ENCODE peak calls at places on chromosomes 12 and 14, in ten cellular contexts. C, Y, E, G, V, A, B, O, I and X are unnamed samples.

GRCh38 chr14:92890830-92891598 is 31.9 kb upstream of the CHGA start:
- DNase-seq in C (no peak), Y (no peak), E (no peak), G (peak), V (no peak), A (no peak), B (no peak), O (no peak), I (no peak), X (no peak)

GRCh38 chr14:55438066-55438683 is 2.2 kb downstream of the TBPL2 start:
- DNase-seq in C (peak), Y (no peak), E (peak), G (no peak), V (peak), A (no peak), B (peak), O (peak), I (no peak), X (peak)

GRCh38 chr12:69929531-69929930 is 104.5 kb downstream of the MYRFL start:
- DNase-seq in C (peak), Y (no peak), E (no peak), G (no peak), V (no peak), A (no peak), B (no peak), O (no peak), I (no peak), X (peak)

GRCh38 chr12:89347325-89347829 is 4.9 kb downstream of the DUSP6 start:
- DNase-seq in C (no peak), Y (no peak), E (no peak), G (no peak), V (peak), A (no peak), B (no peak), O (no peak), I (no peak), X (no peak)

GRCh38 chr12:59780605-59781135 is 184.8 kb downstream of the SLC16A7 start:
- DNase-seq in C (peak), Y (no peak), E (no peak), G (no peak), V (peak), A (no peak), B (peak), O (no peak), I (peak), X (peak)

GRCh38 chr12:19572920-19573558 is 133.7 kb downstream of the AEBP2 start:
- DNase-seq in C (peak), Y (no peak), E (peak), G (no peak), V (peak), A (peak), B (peak), O (no peak), I (no peak), X (peak)

GRCh38 chr14:92888896-92889295 is 34.1 kb upstream of the CHGA start:
- DNase-seq in C (no peak), Y (no peak), E (no peak), G (no peak), V (no peak), A (no peak), B (no peak), O (no peak), I (no peak), X (no peak)

GRCh38 chr12:4591180-4591687 is 29.2 kb downstream of the DYRK4 start:
- DNase-seq in C (no peak), Y (no peak), E (no peak), G (no peak), V (no peak), A (no peak), B (no peak), O (no peak), I (no peak), X (no peak)

GRCh38 chr12:45407188-45407850 is 191.4 kb downstream of the ANO6 start:
- DNase-seq in C (no peak), Y (no peak), E (no peak), G (no peak), V (peak), A (no peak), B (no peak), O (peak), I (peak), X (peak)

GRCh38 chr14:69573841-69574265 is 818 bp downstream of the CCDC177 start:
- DNase-seq in C (no peak), Y (no peak), E (no peak), G (no peak), V (no peak), A (no peak), B (peak), O (no peak), I (no peak), X (no peak)
- H3K4me3 ChIP-seq in C (no peak), Y (peak), E (no peak), G (no peak), V (no peak), A (no peak), B (peak), O (no peak), I (no peak), X (no peak)

GRCh38 chr14:103558071-103558882 is 4.2 kb downstream of the BAG5 start:
- DNase-seq in C (peak), Y (no peak), E (peak), G (no peak), V (peak), A (no peak), B (no peak), O (no peak), I (no peak), X (peak)

GRCh38 chr14:103563089-103563620 is 395 bp downstream of the COA8 start:
- DNase-seq in C (no peak), Y (peak), E (no peak), G (peak), V (peak), A (no peak), B (no peak), O (no peak), I (no peak), X (no peak)

GRCh38 chr14:103561381-103562134 is 899 bp downstream of the BAG5 start:
- DNase-seq in C (peak), Y (no peak), E (no peak), G (peak), V (peak), A (no peak), B (peak), O (no peak), I (no peak), X (peak)

GRCh38 chr14:103562135-103562384 is 397 bp downstream of the BAG5 start:
- DNase-seq in C (peak), Y (no peak), E (no peak), G (no peak), V (no peak), A (no peak), B (no peak), O (no peak), I (no peak), X (peak)

DNA sequence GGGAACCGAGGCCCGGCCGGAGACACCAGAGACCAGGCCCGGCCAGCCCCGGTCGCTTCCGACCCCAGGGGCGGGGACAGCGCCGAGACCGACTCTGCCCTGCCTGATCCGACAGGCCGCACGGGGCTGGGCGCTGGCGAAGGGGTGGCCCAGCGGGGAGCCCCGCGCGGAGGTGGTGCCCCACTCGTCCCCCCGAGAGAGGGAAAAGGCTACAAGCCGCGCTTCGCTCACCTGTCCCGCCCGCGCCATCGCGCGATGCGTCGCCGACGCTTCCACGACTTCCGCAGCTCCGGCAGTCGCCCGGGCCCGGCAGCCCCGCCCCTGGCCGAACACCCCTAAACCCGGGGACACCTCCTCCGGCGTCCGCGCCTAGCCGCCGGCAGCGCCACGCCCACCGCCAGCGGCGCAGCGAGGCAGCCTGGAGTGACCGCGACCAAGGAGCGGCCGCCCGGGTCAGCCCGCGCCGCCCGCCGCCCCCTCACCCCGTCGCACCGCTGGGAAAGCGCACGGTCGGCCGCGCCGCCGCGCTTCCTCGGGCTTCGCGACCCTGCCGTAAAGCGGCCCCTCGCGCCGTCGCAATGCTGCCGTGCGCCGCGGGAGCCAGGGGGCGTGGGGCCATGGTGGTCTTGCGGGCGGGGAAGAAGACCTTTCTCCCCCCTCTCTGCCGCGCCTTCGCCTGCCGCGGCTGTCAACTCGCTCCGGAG is at the start of the genes BAG5 and COA8:
- DNase-seq in C (peak), Y (peak), E (no peak), G (peak), V (peak), A (no peak), B (peak), O (no peak), I (peak), X (peak)
- H3K4me3 ChIP-seq in C (peak), Y (peak), E (peak), G (peak), V (peak), A (peak), B (peak), O (peak), I (peak), X (peak)

GRCh38 chr12:55833056-55833455 is 3.7 kb upstream of the DNAJC14 start:
- DNase-seq in C (no peak), Y (no peak), E (no peak), G (no peak), V (no peak), A (no peak), B (no peak), O (no peak), I (no peak), X (no peak)

GRCh38 chr12:55829967-55830600 is 697 bp upstream of the DNAJC14 start:
- DNase-seq in C (peak), Y (no peak), E (no peak), G (peak), V (peak), A (no peak), B (peak), O (no peak), I (peak), X (no peak)

GRCh38 chr12:55828357-55828756 is 1.0 kb downstream of the DNAJC14 start:
- DNase-seq in C (no peak), Y (no peak), E (no peak), G (no peak), V (no peak), A (no peak), B (no peak), O (no peak), I (no peak), X (no peak)

GRCh38 chr12:55830601-55831406 is 1.4 kb upstream of the DNAJC14 start:
- DNase-seq in C (peak), Y (peak), E (no peak), G (peak), V (peak), A (no peak), B (peak), O (no peak), I (peak), X (peak)

GRCh38 chr12:55831407-55831880 is 2.1 kb upstream of the DNAJC14 start:
- DNase-seq in C (peak), Y (no peak), E (no peak), G (no peak), V (no peak), A (no peak), B (no peak), O (no peak), I (no peak), X (no peak)
- H3K4me3 ChIP-seq in C (peak), Y (peak), E (peak), G (peak), V (peak), A (peak), B (peak), O (peak), I (peak), X (peak)

GRCh38 chr14:94079891-94080605 is 954 bp downstream of the DDX24 start:
- DNase-seq in C (peak), Y (no peak), E (no peak), G (no peak), V (no peak), A (no peak), B (no peak), O (no peak), I (no peak), X (peak)

GRCh38 chr14:94075008-94075407 is 6.0 kb downstream of the DDX24 start:
- DNase-seq in C (no peak), Y (no peak), E (no peak), G (no peak), V (no peak), A (no peak), B (no peak), O (no peak), I (no peak), X (no peak)

GRCh38 chr14:94074534-94074933 is 6.5 kb downstream of the DDX24 start:
- DNase-seq in C (no peak), Y (no peak), E (no peak), G (no peak), V (no peak), A (no peak), B (no peak), O (no peak), I (no peak), X (no peak)

GRCh38 chr14:94077823-94078222 is 3.2 kb downstream of the DDX24 start:
- DNase-seq in C (no peak), Y (no peak), E (no peak), G (no peak), V (no peak), A (no peak), B (no peak), O (no peak), I (no peak), X (no peak)

GRCh38 chr14:94077111-94077821 is 3.7 kb downstream of the DDX24 start:
- DNase-seq in C (no peak), Y (no peak), E (no peak), G (no peak), V (no peak), A (no peak), B (no peak), O (no peak), I (no peak), X (no peak)
- H3K4me3 ChIP-seq in C (peak), Y (peak), E (no peak), G (no peak), V (no peak), A (no peak), B (peak), O (peak), I (peak), X (no peak)

GRCh38 chr14:28767851-28768548 is 1.4 kb downstream of the FOXG1 start:
- DNase-seq in C (no peak), Y (no peak), E (no peak), G (no peak), V (no peak), A (no peak), B (peak), O (no peak), I (no peak), X (no peak)
- H3K4me3 ChIP-seq in C (no peak), Y (no peak), E (no peak), G (no peak), V (no peak), A (no peak), B (peak), O (no peak), I (no peak), X (peak)

GRCh38 chr12:49189731-49190314 is 943 bp upstream of the TUBA1A start:
- DNase-seq in C (no peak), Y (no peak), E (no peak), G (peak), V (no peak), A (no peak), B (no peak), O (no peak), I (no peak), X (peak)
- H3K4me3 ChIP-seq in C (peak), Y (no peak), E (peak), G (no peak), V (no peak), A (peak), B (no peak), O (peak), I (peak), X (no peak)

GRCh38 chr12:114680498-114681148 is 3.4 kb downstream of the TBX3 start:
- DNase-seq in C (peak), Y (no peak), E (no peak), G (no peak), V (no peak), A (no peak), B (peak), O (no peak), I (no peak), X (no peak)
- H3K4me3 ChIP-seq in C (peak), Y (no peak), E (peak), G (no peak), V (no peak), A (peak), B (peak), O (peak), I (peak), X (peak)

GRCh38 chr14:104223810-104224515 is 85.6 kb downstream of the KIF26A start:
- DNase-seq in C (no peak), Y (no peak), E (no peak), G (no peak), V (no peak), A (no peak), B (no peak), O (no peak), I (no peak), X (no peak)
- H3K4me3 ChIP-seq in C (no peak), Y (no peak), E (no peak), G (no peak), V (no peak), A (no peak), B (no peak), O (no peak), I (peak), X (no peak)

DNA sequence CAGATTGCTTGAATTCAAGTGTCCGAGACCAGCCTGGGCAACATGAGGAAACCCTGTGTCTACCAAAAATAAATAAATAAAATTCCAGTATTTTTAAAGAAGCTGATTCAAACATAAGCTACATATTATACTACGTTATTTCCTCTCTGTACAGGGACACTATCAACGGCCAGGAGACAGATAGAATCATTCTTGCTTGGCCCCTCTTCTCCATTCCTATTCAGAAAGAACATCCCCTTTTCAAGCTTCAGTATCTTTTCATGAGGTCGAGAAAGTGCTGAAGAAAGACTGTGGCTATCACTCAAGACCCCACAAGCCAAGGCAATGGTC is 314 bp upstream of the DHRS7 start:
- DNase-seq in C (no peak), Y (no peak), E (no peak), G (no peak), V (no peak), A (no peak), B (no peak), O (no peak), I (no peak), X (no peak)
- H3K4me3 ChIP-seq in C (peak), Y (peak), E (peak), G (no peak), V (peak), A (peak), B (peak), O (peak), I (peak), X (peak)

GRCh38 chr12:96120359-96121100 is 73.6 kb upstream of the ELK3 start:
- DNase-seq in C (no peak), Y (no peak), E (no peak), G (peak), V (no peak), A (no peak), B (peak), O (no peak), I (no peak), X (no peak)

GRCh38 chr12:96117460-96117859 is 76.7 kb upstream of the ELK3 start:
- DNase-seq in C (no peak), Y (no peak), E (no peak), G (no peak), V (no peak), A (no peak), B (no peak), O (no peak), I (no peak), X (no peak)

DNA sequence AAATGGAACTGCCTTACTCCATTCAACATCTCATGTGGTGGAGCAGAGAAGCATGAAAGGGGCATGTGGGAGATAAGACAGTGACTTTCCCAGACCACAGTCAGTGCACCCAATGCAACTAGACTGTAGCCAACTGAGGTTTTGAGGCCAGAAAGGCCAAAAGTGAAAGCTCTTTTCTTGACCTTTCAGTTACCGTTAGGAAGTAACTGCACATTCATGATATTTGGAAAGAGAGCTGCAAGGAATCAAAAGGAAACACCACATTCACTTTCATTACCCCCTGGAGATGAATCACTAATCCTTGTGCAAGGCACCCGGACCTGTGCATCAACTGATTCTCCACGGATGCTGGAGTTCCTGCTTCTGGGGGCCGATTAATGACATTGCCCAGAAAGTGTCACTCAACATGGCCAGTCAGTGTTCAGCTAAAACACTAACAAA is 72.9 kb upstream of the ELK3 start:
- DNase-seq in C (no peak), Y (no peak), E (no peak), G (peak), V (peak), A (no peak), B (no peak), O (no peak), I (no peak), X (peak)
- H3K4me3 ChIP-seq in C (no peak), Y (no peak), E (no peak), G (no peak), V (no peak), A (no peak), B (no peak), O (no peak), I (no peak), X (no peak)